ENCODE peak calls at places on chromosomes 3 and 15, in eight cellular contexts. X, R, V, Y, A, E, B and P are unnamed samples.
A peak's percentile ranks its signal among the peaks of the same experiment; 100 is the strongest.

GRCh38 chr3:188553569-188553968 is 399.6 kb downstream of the LPP start:
- DNase-seq in X (no peak), V (no peak), R (no peak), A (no peak), E (no peak), Y (peak; percentile 55), B (no peak), P (no peak)

GRCh38 chr3:72661115-72661457 is 187.2 kb downstream of the SHQ1 start:
- DNase-seq in B (peak; percentile 87), A (peak; percentile 90), E (peak; percentile 78), Y (peak; percentile 98), R (peak; percentile 99), V (peak; percentile 75), X (peak; percentile 80), P (peak; percentile 73)

GRCh38 chr3:114756506-114757279 is 390.4 kb downstream of the ZBTB20 start:
- DNase-seq in Y (no peak), V (no peak), R (peak; percentile 18), A (no peak), E (peak; percentile 47), X (no peak), B (peak; percentile 49), P (no peak)

GRCh38 chr15:43256341-43256740 is 10.4 kb downstream of the TGM5 start:
- DNase-seq in V (no peak), E (no peak), Y (no peak), B (no peak), X (no peak), A (no peak), R (no peak), P (no peak)

GRCh38 chr15:39312984-39313383 is 267.9 kb upstream of the THBS1 start:
- DNase-seq in Y (peak; percentile 49), X (no peak), A (no peak), E (peak; percentile 27), R (no peak), V (no peak), B (no peak), P (no peak)

GRCh38 chr3:151584603-151585002 is 123.7 kb upstream of the IGSF10 start:
- DNase-seq in Y (no peak), A (no peak), V (no peak), E (peak; percentile 27), X (no peak), R (peak; percentile 39), B (no peak), P (no peak)

GRCh38 chr15:90221251-90221900 is 12.4 kb downstream of the CIB1 start:
- DNase-seq in E (peak; percentile 77), A (no peak), V (peak; percentile 75), R (peak; percentile 70), X (no peak), Y (peak; percentile 74), B (peak; percentile 96), P (no peak)

GRCh38 chr3:118945834-118946233 is 88.8 kb downstream of the IGSF11 start:
- DNase-seq in R (no peak), B (no peak), A (no peak), V (no peak), Y (no peak), X (no peak), E (no peak), P (no peak)

GRCh38 chr15:59997070-59997701 is 6.9 kb upstream of the FOXB1 start:
- DNase-seq in R (no peak), V (peak; percentile 44), Y (peak; percentile 42), X (no peak), E (no peak), B (no peak), A (peak; percentile 37), P (no peak)

GRCh38 chr15:62999178-62999577 is 43.4 kb upstream of the TPM1 start:
- DNase-seq in A (no peak), V (no peak), Y (no peak), B (no peak), E (no peak), X (no peak), R (no peak), P (no peak)

GRCh38 chr15:35376701-35377100 is 169.3 kb downstream of the DPH6 start:
- DNase-seq in E (no peak), V (no peak), X (no peak), R (no peak), B (no peak), A (no peak), Y (no peak), P (no peak)

GRCh38 chr3:192831111-192831644 is 86.5 kb downstream of the MB21D2 start:
- DNase-seq in A (no peak), R (peak; percentile 78), V (no peak), Y (peak; percentile 56), X (no peak), B (peak; percentile 74), E (peak; percentile 91), P (no peak)

GRCh38 chr15:66815322-66815721 is 113.3 kb downstream of the SMAD6 start:
- DNase-seq in Y (peak; percentile 76), X (peak; percentile 65), E (peak; percentile 69), V (no peak), A (no peak), R (peak; percentile 78), B (peak; percentile 93), P (no peak)

GRCh38 chr15:48477795-48478360 is 146.6 kb downstream of the DUT start:
- DNase-seq in R (no peak), X (no peak), V (no peak), A (no peak), E (no peak), Y (no peak), B (no peak), P (no peak)

GRCh38 chr3:64276131-64276530 is 50.9 kb upstream of the PRICKLE2 start:
- DNase-seq in E (no peak), V (no peak), B (no peak), R (no peak), X (no peak), Y (no peak), A (no peak), P (no peak)

GRCh38 chr3:146685050-146685814 is 80.1 kb upstream of the PLSCR5 start:
- DNase-seq in A (no peak), V (no peak), R (no peak), E (no peak), X (no peak), B (no peak), Y (no peak), P (peak; percentile 11)

GRCh38 chr3:111859061-111859973 is at the start of gene PHLDB2:
- DNase-seq in Y (peak; percentile 97), B (peak; percentile 92), R (peak; percentile 85), E (peak; percentile 90), A (peak; percentile 26), X (no peak), V (peak; percentile 67), P (peak; percentile 90)

GRCh38 chr3:100316656-100317069 is 17.9 kb upstream of the NIT2 start:
- DNase-seq in Y (peak; percentile 77), X (peak; percentile 42), B (peak; percentile 80), R (peak; percentile 60), V (no peak), A (peak; percentile 5), E (peak; percentile 74), P (no peak)

GRCh38 chr15:28885289-28885629 is 515 bp upstream of the APBA2 start:
- DNase-seq in E (peak; percentile 10), A (no peak), B (no peak), V (no peak), X (no peak), R (no peak), Y (no peak), P (no peak)

GRCh38 chr15:32096211-32096610 is 65.9 kb downstream of the CHRNA7 start:
- DNase-seq in A (no peak), B (no peak), X (no peak), R (no peak), Y (no peak), E (no peak), V (no peak), P (no peak)

GRCh38 chr3:161020264-161020663 is 84.9 kb downstream of the B3GALNT1 start:
- DNase-seq in V (no peak), X (no peak), Y (no peak), A (no peak), B (no peak), R (no peak), E (no peak), P (no peak)

GRCh38 chr15:70528816-70529215 is 234.5 kb downstream of the UACA start:
- DNase-seq in R (no peak), V (no peak), Y (no peak), X (no peak), A (no peak), E (no peak), B (no peak), P (no peak)

GRCh38 chr15:98951493-98952320 is 55.9 kb downstream of the PGPEP1L start:
- DNase-seq in X (no peak), Y (no peak), A (no peak), B (no peak), R (no peak), E (no peak), V (no peak), P (no peak)

GRCh38 chr15:67690936-67691335 is 134.4 kb upstream of the SKOR1 start:
- DNase-seq in E (peak; percentile 40), Y (peak; percentile 79), R (peak; percentile 46), X (no peak), A (no peak), V (no peak), B (peak; percentile 50), P (no peak)

GRCh38 chr15:75723171-75723846 is 10.7 kb upstream of the CSPG4 start:
- DNase-seq in B (no peak), E (no peak), X (no peak), A (no peak), V (peak; percentile 41), R (no peak), Y (no peak), P (no peak)

GRCh38 chr3:41681479-41681878 is 280.4 kb downstream of the ULK4 start:
- DNase-seq in A (no peak), B (peak; percentile 94), V (no peak), X (peak; percentile 82), R (peak; percentile 98), E (peak; percentile 87), Y (peak; percentile 73), P (no peak)

GRCh38 chr15:89409184-89409992 is 74.8 kb upstream of the POLG start:
- DNase-seq in V (no peak), B (no peak), X (no peak), Y (no peak), E (no peak), R (no peak), A (no peak), P (peak; percentile 64)

GRCh38 chr3:48413611-48414010 is 16.3 kb downstream of the PLXNB1 start:
- DNase-seq in R (no peak), A (no peak), Y (no peak), B (no peak), X (no peak), E (no peak), V (peak; percentile 40), P (no peak)

GRCh38 chr3:171446801-171447578 is 13.2 kb downstream of the TNIK start:
- DNase-seq in R (peak; percentile 91), X (peak; percentile 86), Y (peak; percentile 99), V (no peak), B (no peak), A (no peak), E (peak; percentile 92), P (no peak)

GRCh38 chr3:16432714-16433113 is 80.8 kb downstream of the RFTN1 start:
- DNase-seq in A (no peak), E (no peak), V (no peak), Y (no peak), B (no peak), R (no peak), X (no peak), P (no peak)

GRCh38 chr15:34318277-34319079 is 19.1 kb downstream of the SLC12A6 start:
- DNase-seq in Y (peak; percentile 63), A (no peak), V (peak; percentile 71), R (peak; percentile 77), X (no peak), B (peak; percentile 80), E (peak; percentile 75), P (no peak)

GRCh38 chr15:29631076-29632070 is 190.9 kb downstream of the TJP1 start:
- DNase-seq in E (no peak), X (no peak), R (no peak), Y (no peak), A (peak; percentile 51), B (no peak), V (no peak), P (no peak)

GRCh38 chr3:56917740-56918568 is 116.2 kb upstream of the ARHGEF3 start:
- DNase-seq in X (no peak), R (no peak), B (no peak), E (no peak), A (peak; percentile 62), V (no peak), Y (no peak), P (no peak)

GRCh38 chr3:101897013-101897412 is 47.7 kb downstream of the NFKBIZ start:
- DNase-seq in X (no peak), A (no peak), B (no peak), E (no peak), V (no peak), R (no peak), Y (no peak), P (no peak)